ENCODE peak calls at places on chromosome 5, in seven cellular contexts. One of them, this sample, is unnamed.

GRCh38 chr5:75023368-75024159 is 28.8 kb downstream of the GCNT4 start:
- DNase-seq in HepG2: no peak
- DNase-seq in H1: no peak
- DNase-seq in IMR-90: peak
- DNase-seq in GM12878: no peak
- DNase-seq in SK-N-SH: no peak
- DNase-seq in A549: no peak
- DNase-seq in this sample: no peak

GRCh38 chr5:129241755-129242154 is 147.2 kb downstream of the ISOC1 start:
- DNase-seq in GM12878: no peak
- DNase-seq in IMR-90: no peak
- DNase-seq in SK-N-SH: no peak
- DNase-seq in HepG2: no peak
- DNase-seq in A549: no peak
- DNase-seq in H1: no peak
- DNase-seq in this sample: no peak

GRCh38 chr5:127934791-127935256 is 148.7 kb upstream of the SLC12A2 start:
- DNase-seq in SK-N-SH: no peak
- DNase-seq in HepG2: peak
- DNase-seq in H1: peak
- DNase-seq in IMR-90: peak
- DNase-seq in A549: peak
- DNase-seq in GM12878: no peak
- DNase-seq in this sample: no peak

GRCh38 chr5:139287890-139288635 is 5.5 kb upstream of the MATR3 start:
- DNase-seq in GM12878: no peak
- DNase-seq in IMR-90: no peak
- DNase-seq in HepG2: no peak
- DNase-seq in H1: no peak
- DNase-seq in SK-N-SH: no peak
- DNase-seq in A549: no peak
- DNase-seq in this sample: no peak

GRCh38 chr5:141465351-141465750 is 10.4 kb upstream of the PCDHGC3 start:
- DNase-seq in A549: no peak
- DNase-seq in IMR-90: peak
- DNase-seq in SK-N-SH: no peak
- DNase-seq in GM12878: no peak
- DNase-seq in HepG2: no peak
- DNase-seq in H1: no peak
- DNase-seq in this sample: no peak

GRCh38 chr5:147748590-147748989 is 33.9 kb downstream of the JAKMIP2 start:
- DNase-seq in GM12878: no peak
- DNase-seq in IMR-90: no peak
- DNase-seq in A549: no peak
- DNase-seq in HepG2: no peak
- DNase-seq in SK-N-SH: no peak
- DNase-seq in H1: peak
- DNase-seq in this sample: no peak

GRCh38 chr5:31280210-31280609 is 86.7 kb downstream of the CDH6 start:
- DNase-seq in A549: no peak
- DNase-seq in IMR-90: peak
- DNase-seq in HepG2: no peak
- DNase-seq in H1: no peak
- DNase-seq in GM12878: no peak
- DNase-seq in SK-N-SH: no peak
- DNase-seq in this sample: no peak

GRCh38 chr5:15500326-15500958 is 462 bp downstream of the FBXL7 start:
- DNase-seq in GM12878: no peak
- DNase-seq in SK-N-SH: no peak
- DNase-seq in IMR-90: peak
- DNase-seq in A549: peak
- DNase-seq in H1: no peak
- DNase-seq in HepG2: no peak
- DNase-seq in this sample: no peak

GRCh38 chr5:87113848-87114247 is 153.8 kb upstream of the RASA1 start:
- DNase-seq in H1: no peak
- DNase-seq in A549: no peak
- DNase-seq in HepG2: no peak
- DNase-seq in SK-N-SH: no peak
- DNase-seq in IMR-90: peak
- DNase-seq in GM12878: no peak
- DNase-seq in this sample: no peak

GRCh38 chr5:134053840-134054338 is 49.1 kb upstream of the VDAC1 start:
- DNase-seq in A549: no peak
- DNase-seq in IMR-90: peak
- DNase-seq in SK-N-SH: no peak
- DNase-seq in GM12878: no peak
- DNase-seq in HepG2: no peak
- DNase-seq in H1: no peak
- DNase-seq in this sample: no peak

GRCh38 chr5:113242481-113243348 is 192.1 kb downstream of the TSSK1B start:
- DNase-seq in A549: no peak
- DNase-seq in H1: no peak
- DNase-seq in HepG2: no peak
- DNase-seq in SK-N-SH: no peak
- DNase-seq in GM12878: no peak
- DNase-seq in IMR-90: peak
- DNase-seq in this sample: no peak

GRCh38 chr5:148387325-148387724 is 3.6 kb downstream of the FBXO38 start:
- DNase-seq in GM12878: no peak
- DNase-seq in IMR-90: peak
- DNase-seq in H1: no peak
- DNase-seq in SK-N-SH: no peak
- DNase-seq in A549: no peak
- DNase-seq in HepG2: no peak
- DNase-seq in this sample: no peak

GRCh38 chr5:69450116-69450515 is 35.2 kb downstream of the MARVELD2 start:
- DNase-seq in SK-N-SH: no peak
- DNase-seq in GM12878: no peak
- DNase-seq in A549: peak
- DNase-seq in H1: no peak
- DNase-seq in IMR-90: peak
- DNase-seq in HepG2: no peak
- DNase-seq in this sample: no peak

DNA sequence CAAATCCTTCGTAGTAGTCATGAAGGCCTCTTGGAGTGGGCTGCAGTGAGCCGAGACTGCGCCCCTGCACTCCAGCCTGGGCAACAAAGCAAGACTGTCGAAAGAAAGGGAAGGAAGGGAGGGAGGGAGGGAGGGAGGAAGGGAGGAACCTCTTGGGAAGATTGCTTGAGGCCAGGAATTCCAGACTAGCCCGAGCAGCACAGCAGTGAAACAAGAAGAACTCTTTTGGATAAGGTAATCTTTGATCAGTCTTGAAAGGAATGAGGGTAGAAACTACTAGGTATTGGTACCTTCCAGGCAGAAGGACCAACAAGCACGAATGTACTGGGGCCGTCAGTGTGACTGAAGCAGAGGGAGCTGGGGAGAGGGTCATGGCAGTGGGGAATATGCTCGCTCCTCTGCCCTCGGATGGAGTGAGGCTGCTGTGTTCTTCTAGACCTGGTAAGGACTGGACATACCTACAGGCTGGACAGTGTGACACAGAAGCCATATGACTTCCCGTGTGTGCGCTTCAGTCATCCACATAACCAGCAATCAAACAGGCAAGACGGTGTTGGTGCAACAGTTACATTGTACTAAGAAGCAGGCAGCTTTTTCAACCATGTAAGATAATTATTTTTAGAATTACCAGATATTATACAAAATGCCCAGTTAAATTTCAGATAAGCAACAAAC is 45.1 kb downstream of the P4HA2 start:
- DNase-seq in IMR-90: no peak
- DNase-seq in HepG2: no peak
- DNase-seq in GM12878: no peak
- DNase-seq in H1: no peak
- DNase-seq in SK-N-SH: no peak
- DNase-seq in A549: no peak
- DNase-seq in this sample: no peak
- TF ChIP-seq RFX5 in IMR-90: no peak
- TF ChIP-seq RFX5 in HepG2: no peak
- TF ChIP-seq RFX5 in GM12878: no peak
- TF ChIP-seq RFX5 in H1: no peak
- TF ChIP-seq RFX5 in SK-N-SH: no peak
- TF ChIP-seq RFX5 in A549: no peak
- TF ChIP-seq RFX5 in this sample: no peak

GRCh38 chr5:95959051-95959963 is 2.3 kb downstream of the ELL2 start:
- DNase-seq in HepG2: peak
- DNase-seq in IMR-90: peak
- DNase-seq in A549: no peak
- DNase-seq in H1: no peak
- DNase-seq in GM12878: no peak
- DNase-seq in SK-N-SH: no peak
- DNase-seq in this sample: peak
- TF ChIP-seq RFX5 in HepG2: no peak
- TF ChIP-seq RFX5 in IMR-90: no peak
- TF ChIP-seq RFX5 in A549: no peak
- TF ChIP-seq RFX5 in H1: no peak
- TF ChIP-seq RFX5 in GM12878: no peak
- TF ChIP-seq RFX5 in SK-N-SH: no peak
- TF ChIP-seq RFX5 in this sample: no peak

DNA sequence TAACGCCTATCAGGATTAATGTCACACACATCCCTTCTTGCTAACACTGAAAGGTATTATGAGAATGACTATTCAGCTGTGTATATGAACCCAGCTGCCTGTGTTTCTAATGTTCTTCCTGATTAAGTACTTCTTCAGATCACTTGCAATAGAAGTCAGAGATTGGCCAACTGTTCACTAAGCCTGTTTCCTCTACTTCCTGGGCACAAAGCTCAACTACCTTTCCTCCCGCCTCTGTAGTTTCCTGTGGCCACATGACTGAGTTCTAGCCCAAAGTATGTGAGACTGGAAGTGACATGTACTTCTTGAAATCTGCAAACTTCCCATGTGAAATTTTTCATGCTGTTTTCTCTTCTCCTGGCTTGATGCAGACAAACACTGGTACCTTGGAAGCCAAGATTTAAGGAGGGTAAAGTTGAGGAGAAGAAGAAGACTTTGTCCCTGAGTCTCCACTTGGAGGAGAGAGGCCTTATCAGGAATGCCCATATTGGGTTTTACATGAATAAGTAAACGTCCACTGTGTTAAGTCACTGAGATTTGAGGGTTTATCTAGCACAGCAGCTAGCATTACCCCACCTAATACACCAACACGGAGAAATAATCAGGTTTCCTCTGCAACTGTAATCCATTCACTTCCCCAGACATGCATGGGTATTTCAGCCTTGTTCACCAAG is 58.6 kb downstream of the SLIT3 start:
- DNase-seq in H1: no peak
- DNase-seq in HepG2: no peak
- DNase-seq in IMR-90: no peak
- DNase-seq in A549: no peak
- DNase-seq in SK-N-SH: no peak
- DNase-seq in GM12878: no peak
- DNase-seq in this sample: no peak
- TF ChIP-seq RFX5 in H1: no peak
- TF ChIP-seq RFX5 in HepG2: no peak
- TF ChIP-seq RFX5 in IMR-90: no peak
- TF ChIP-seq RFX5 in A549: no peak
- TF ChIP-seq RFX5 in SK-N-SH: no peak
- TF ChIP-seq RFX5 in GM12878: no peak
- TF ChIP-seq RFX5 in this sample: no peak

DNA sequence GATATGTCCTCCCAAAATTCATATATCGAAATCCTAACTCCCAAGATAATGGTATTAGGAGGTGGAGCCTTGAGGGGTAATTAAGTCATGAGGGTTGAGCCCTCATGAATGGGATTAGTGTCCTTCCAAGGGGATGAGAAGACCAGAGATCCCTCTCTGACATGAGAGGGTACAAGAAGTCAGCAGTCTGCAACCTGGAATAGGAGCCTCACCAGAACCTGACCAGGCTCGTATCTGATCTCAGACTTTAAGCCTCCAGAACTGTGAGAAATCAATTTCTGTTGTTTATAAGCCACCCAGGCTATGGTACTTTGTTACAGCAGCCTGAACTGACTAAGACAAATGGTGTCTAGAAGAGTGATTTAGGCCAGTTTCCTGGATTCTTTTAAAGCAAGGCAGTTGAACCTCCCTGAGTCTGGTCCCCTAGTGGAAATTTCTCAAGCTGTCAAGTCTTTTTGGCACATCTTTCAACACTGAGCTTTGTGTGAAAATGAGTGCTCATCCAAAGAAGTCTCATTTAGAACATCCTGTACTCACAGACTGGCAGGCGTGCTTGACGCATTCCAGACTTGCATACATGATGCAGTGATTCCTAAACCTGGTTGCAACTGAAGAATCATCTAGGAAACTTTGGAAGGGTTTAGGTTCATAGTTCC is 254.8 kb upstream of the PPP1R2B start:
- DNase-seq in GM12878: no peak
- DNase-seq in HepG2: no peak
- DNase-seq in H1: no peak
- DNase-seq in IMR-90: no peak
- DNase-seq in A549: no peak
- DNase-seq in SK-N-SH: no peak
- DNase-seq in this sample: no peak
- TF ChIP-seq RFX5 in GM12878: no peak
- TF ChIP-seq RFX5 in HepG2: no peak
- TF ChIP-seq RFX5 in H1: no peak
- TF ChIP-seq RFX5 in IMR-90: no peak
- TF ChIP-seq RFX5 in A549: no peak
- TF ChIP-seq RFX5 in SK-N-SH: no peak
- TF ChIP-seq RFX5 in this sample: no peak

GRCh38 chr5:180598797-180599589 is 7.7 kb upstream of the SCGB3A1 start:
- DNase-seq in A549: no peak
- DNase-seq in H1: no peak
- DNase-seq in SK-N-SH: peak
- DNase-seq in GM12878: no peak
- DNase-seq in HepG2: no peak
- DNase-seq in IMR-90: no peak
- DNase-seq in this sample: peak
- TF ChIP-seq RFX5 in A549: no peak
- TF ChIP-seq RFX5 in H1: no peak
- TF ChIP-seq RFX5 in SK-N-SH: no peak
- TF ChIP-seq RFX5 in GM12878: no peak
- TF ChIP-seq RFX5 in HepG2: no peak
- TF ChIP-seq RFX5 in IMR-90: no peak
- TF ChIP-seq RFX5 in this sample: no peak